ENCODE peak calls at places on chromosomes 4 and X, in nine cellular contexts. K is dorsolateral prefrontal cortex; N is foreskin keratinocyte; I is HCT116; W is GM18507; V is CD8-positive, alpha-beta T cell; T is EH; Z is Panc1; R is stimulated activated CD4-positive, alpha-beta T cell treated with anti-CD3 and anti-CD28 coated beads, Interleukin-12 subunit alpha, Interleukin-12 subunit beta, amount 100 ng/mL, for 24 hours. X is an unnamed sample.

GRCh38 chr4:185020293-185020808 is 2.1 kb downstream of the HELT start:
- DNase-seq in N (no peak), Z (no peak), K (no peak), W (no peak), I (no peak), V (no peak), R (no peak), T (no peak), X (no peak)

GRCh38 chrX:101658661-101659477 is 781 bp downstream of the ARMCX2 start:
- DNase-seq in T (peak), I (no peak), V (peak), N (no peak), Z (no peak), K (peak), W (no peak), R (peak), X (peak)

GRCh38 chrX:43121637-43122036 is 343.7 kb upstream of the PPP1R2C start:
- DNase-seq in V (no peak), I (no peak), N (no peak), W (no peak), R (no peak), K (no peak), Z (no peak), T (no peak), X (no peak)

GRCh38 chr4:165684177-165684870 is 188.7 kb upstream of the TLL1 start:
- DNase-seq in W (no peak), I (no peak), R (no peak), K (no peak), T (peak), V (no peak), N (peak), Z (peak), X (peak)

GRCh38 chr4:184952522-184952921 is 65.8 kb upstream of the HELT start:
- DNase-seq in N (no peak), I (no peak), K (no peak), V (no peak), W (no peak), Z (no peak), T (no peak), R (no peak), X (no peak)

GRCh38 chr4:8553958-8554357 is 26.2 kb upstream of the GPR78 start:
- DNase-seq in K (no peak), I (no peak), N (no peak), R (no peak), V (no peak), Z (no peak), T (no peak), W (no peak), X (no peak)

GRCh38 chrX:116499780-116500179 is 37.0 kb upstream of the CT83 start:
- DNase-seq in K (no peak), W (no peak), V (no peak), T (no peak), Z (no peak), R (no peak), N (peak), I (no peak), X (no peak)

GRCh38 chr4:92012899-92013867 is 290.6 kb upstream of the GRID2 start:
- DNase-seq in N (no peak), K (no peak), I (no peak), T (no peak), V (no peak), Z (no peak), W (no peak), R (no peak), X (no peak)

GRCh38 chr4:56468097-56468422 is 643 bp downstream of the SRP72 start:
- DNase-seq in I (peak), K (no peak), N (peak), T (no peak), W (no peak), R (peak), Z (no peak), V (peak), X (no peak)

GRCh38 chr4:141788169-141788915 is 152.0 kb downstream of the IL15 start:
- DNase-seq in I (no peak), Z (no peak), R (no peak), T (peak), N (no peak), K (no peak), V (no peak), W (no peak), X (peak)

GRCh38 chr4:89681219-89681618 is 155.7 kb downstream of the SNCA start:
- DNase-seq in V (no peak), W (no peak), Z (no peak), T (no peak), K (no peak), I (peak), N (peak), R (no peak), X (no peak)

GRCh38 chr4:48748949-48749596 is 31.0 kb downstream of the FRYL start:
- DNase-seq in V (no peak), N (no peak), Z (no peak), W (no peak), K (no peak), T (no peak), R (no peak), I (no peak), X (no peak)

GRCh38 chr4:98706200-98706813 is 47.9 kb upstream of the TSPAN5 start:
- DNase-seq in V (peak), R (no peak), N (no peak), W (peak), T (no peak), I (no peak), K (no peak), Z (no peak), X (no peak)

GRCh38 chr4:1045595-1046201 is 34.3 kb downstream of the FGFRL1 start:
- DNase-seq in T (no peak), N (no peak), R (no peak), K (no peak), V (no peak), Z (no peak), I (no peak), W (no peak), X (no peak)

GRCh38 chrX:53447441-53447840 is 13.3 kb upstream of the HSD17B10 start:
- DNase-seq in W (no peak), N (no peak), R (no peak), V (no peak), Z (no peak), T (no peak), K (no peak), I (no peak), X (no peak)